ENCODE peak calls at places on chromosomes 5 and 9, in six cellular contexts. W, C, H, B, V and D are unnamed samples.
A peak's percentile ranks its signal among the peaks of the same experiment; 100 is the strongest.

GRCh38 chr9:126397056-126397455 is 70.4 kb downstream of the MVB12B start:
- DNase-seq in W (peak; percentile 66), C (no peak), H (no peak), B (no peak), V (no peak), D (no peak)

GRCh38 chr9:133738039-133738805 is at the start of gene SARDH:
- DNase-seq in W (peak; percentile 52), C (no peak), H (peak; percentile 59), B (peak; percentile 73), V (peak; percentile 79), D (peak; percentile 29)

GRCh38 chr9:136254381-136255165 is 9.0 kb upstream of the QSOX2 start:
- DNase-seq in W (no peak), C (no peak), H (no peak), B (no peak), V (no peak), D (no peak)

GRCh38 chr5:134140530-134141201 is 26.2 kb downstream of the TCF7 start:
- DNase-seq in W (peak; percentile 81), C (no peak), H (peak; percentile 51), B (peak; percentile 76), V (peak; percentile 67), D (peak; percentile 54)

GRCh38 chr5:121969660-121970295 is 8.0 kb downstream of the SRFBP1 start:
- DNase-seq in W (no peak), C (no peak), H (no peak), B (no peak), V (no peak), D (no peak)

GRCh38 chr5:132070460-132071337 is 2.9 kb upstream of the CSF2 start:
- DNase-seq in W (no peak), C (no peak), H (no peak), B (no peak), V (no peak), D (no peak)

GRCh38 chr5:93607367-93608258 is 24.6 kb downstream of the NR2F1 start:
- DNase-seq in W (no peak), C (no peak), H (no peak), B (no peak), V (no peak), D (no peak)

GRCh38 chr5:103434057-103434456 is 128.5 kb downstream of the NUDT12 start:
- DNase-seq in W (no peak), C (no peak), H (no peak), B (no peak), V (no peak), D (no peak)

DNA sequence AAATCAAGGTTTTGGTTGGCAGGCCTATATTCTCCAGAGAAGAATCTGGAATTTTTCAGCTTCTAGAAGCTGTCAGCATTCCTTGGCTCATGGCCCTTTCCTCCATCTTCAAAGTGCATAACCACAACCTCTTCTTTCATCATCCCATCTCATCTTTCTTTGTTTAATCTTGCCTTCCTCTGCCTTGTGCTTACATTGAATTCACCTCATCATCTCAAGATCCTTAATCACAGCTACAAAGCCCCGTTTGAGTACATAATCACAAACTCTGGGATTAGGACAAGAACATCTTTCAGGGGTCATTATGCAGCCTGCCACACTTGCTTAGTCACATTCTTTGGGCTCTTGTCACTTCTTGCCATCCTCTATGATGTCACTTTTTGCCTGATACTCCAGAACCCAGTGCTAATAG is 130.3 kb downstream of the FOXD1 start:
- DNase-seq in W (no peak), C (no peak), H (no peak), B (no peak), V (no peak), D (no peak)
- H3K4me1 ChIP-seq in W (no peaks in the 10 kb centered on the region), C (no peaks in the 10 kb centered on the region), H (peaks cover 2% of the 10 kb centered on the region), B (no peaks in the 10 kb centered on the region), V (no peaks in the 10 kb centered on the region), D (no peaks in the 10 kb centered on the region)

DNA sequence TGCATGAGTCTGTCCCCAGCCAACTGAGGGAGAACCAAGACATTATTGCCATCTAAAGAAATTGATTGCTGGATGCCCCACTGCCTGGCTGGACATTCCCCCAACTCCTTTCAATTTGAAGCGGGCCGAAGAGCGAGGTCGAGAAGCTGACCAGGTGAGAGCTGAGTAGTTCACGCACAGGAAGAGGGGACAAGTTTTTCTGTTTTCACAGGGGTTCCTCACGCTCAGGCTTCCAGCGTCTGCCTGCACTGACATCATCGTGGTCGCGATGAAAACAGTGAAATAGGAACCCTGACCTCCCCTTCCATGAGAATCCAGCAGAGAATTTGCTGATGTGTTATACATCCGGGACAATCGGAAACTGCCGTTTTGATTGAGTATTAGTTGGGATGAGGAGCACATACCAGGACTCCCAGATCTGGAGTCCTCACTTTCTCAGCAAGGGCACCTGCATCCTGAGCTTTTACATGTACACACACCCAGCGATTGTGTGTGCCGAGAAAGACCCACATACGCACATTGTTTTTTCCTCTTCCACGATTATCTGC is 3.1 kb upstream of the DMRT3 start:
- DNase-seq in W (no peak), C (no peak), H (no peak), B (no peak), V (no peak), D (no peak)
- H3K9me3 ChIP-seq in W (no peaks in the 10 kb centered on the region), C (no peaks in the 10 kb centered on the region), H (peaks cover 18% of the 10 kb centered on the region), B (no peaks in the 10 kb centered on the region), V (no peaks in the 10 kb centered on the region), D (no peaks in the 10 kb centered on the region)

DNA sequence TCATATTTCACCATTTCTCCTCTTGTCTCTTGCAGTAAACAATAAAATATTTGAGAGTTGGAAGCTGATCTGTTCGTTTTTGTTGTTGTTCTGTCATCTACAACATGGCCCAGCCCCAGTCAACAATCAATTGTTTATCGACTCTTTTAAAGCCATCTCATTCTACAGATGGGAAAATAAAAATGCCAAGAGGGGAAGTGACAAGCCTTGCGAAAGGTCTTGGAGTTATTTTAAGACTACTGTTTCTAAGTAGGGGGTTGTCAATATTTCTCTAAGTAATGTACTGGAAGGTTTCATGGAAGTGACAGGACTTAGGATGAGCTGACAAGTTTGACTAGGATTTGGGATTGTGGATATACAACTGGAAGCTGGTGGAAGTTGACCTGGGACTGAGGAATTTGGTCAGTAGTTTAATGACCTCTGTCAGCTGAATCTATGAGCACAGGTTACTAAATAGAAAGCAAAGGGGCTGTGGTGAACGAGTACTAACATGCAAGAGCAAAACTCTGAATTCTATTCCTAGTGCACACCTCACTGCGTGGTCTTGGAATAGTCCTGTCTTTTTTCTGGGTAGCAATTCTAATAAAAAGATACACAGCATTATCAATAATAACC is 57.5 kb upstream of the ADRB2 start:
- DNase-seq in W (no peak), C (no peak), H (no peak), B (no peak), V (no peak), D (no peak)
- H3K27me3 ChIP-seq in W (no peaks in the 10 kb centered on the region), C (no peaks in the 10 kb centered on the region), H (no peaks in the 10 kb centered on the region), B (no peaks in the 10 kb centered on the region), V (no peaks in the 10 kb centered on the region), D (no peaks in the 10 kb centered on the region)

GRCh38 chr5:143054480-143054941 is 284.3 kb downstream of the ARHGAP26 start:
- DNase-seq in W (peak; percentile 29), C (no peak), H (no peak), B (no peak), V (no peak), D (no peak)
- H3K4me1 ChIP-seq in W (peaks cover 12% of the 10 kb centered on the region), C (peaks cover 88% of the 10 kb centered on the region), H (peaks cover 2% of the 10 kb centered on the region), B (peaks cover 34% of the 10 kb centered on the region), V (peaks cover 28% of the 10 kb centered on the region), D (peaks cover 9% of the 10 kb centered on the region)

GRCh38 chr9:101408374-101409078 is 9.9 kb downstream of the ZNF189 start:
- DNase-seq in W (no peak), C (no peak), H (no peak), B (no peak), V (no peak), D (no peak)
- H3K9me3 ChIP-seq in W (peaks cover 93% of the 10 kb centered on the region), C (peaks cover 36% of the 10 kb centered on the region), H (peaks cover 84% of the 10 kb centered on the region), B (peaks cover 38% of the 10 kb centered on the region), V (peaks cover 79% of the 10 kb centered on the region), D (peaks cover 95% of the 10 kb centered on the region)

DNA sequence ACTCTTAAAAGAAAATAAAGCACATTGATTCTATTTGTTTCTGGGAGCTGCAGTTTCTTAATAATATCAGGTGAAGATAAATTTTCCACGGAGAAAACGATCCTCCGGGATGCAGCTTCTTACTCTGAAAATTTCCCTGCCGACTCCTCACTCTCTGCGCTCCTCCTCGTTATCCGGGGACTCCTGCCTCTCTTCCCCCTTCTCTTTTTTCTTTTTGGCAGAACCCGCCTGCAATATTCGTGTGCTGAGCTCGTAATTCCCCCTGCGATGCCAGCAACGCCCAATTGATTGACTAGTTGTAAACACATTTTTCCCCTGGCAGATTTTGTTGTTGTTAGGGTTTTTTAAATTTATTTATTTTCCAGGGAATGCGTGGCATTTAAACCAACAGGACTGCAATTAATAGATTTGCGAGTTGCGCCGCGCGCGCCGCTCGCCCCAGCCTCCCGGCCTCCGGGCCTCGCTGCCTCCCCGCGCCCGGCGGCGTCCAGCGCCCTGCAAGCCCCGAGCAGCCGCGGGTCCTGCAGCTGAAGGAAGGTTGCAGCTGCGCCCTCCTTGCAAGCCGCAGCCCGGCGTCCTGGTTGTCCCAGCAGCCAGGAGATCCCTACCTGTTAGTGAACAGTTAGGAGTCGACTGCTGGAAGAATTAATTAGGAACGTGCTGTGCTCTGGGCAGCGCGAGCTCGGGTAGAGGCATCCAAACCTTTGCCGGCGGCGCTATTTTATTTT is 2.2 kb downstream of the NTNG2 start:
- DNase-seq in W (no peak), C (no peak), H (no peak), B (no peak), V (no peak), D (no peak)
- H3K27me3 ChIP-seq in W (peaks cover 96% of the 10 kb centered on the region), C (peaks cover 72% of the 10 kb centered on the region), H (peaks cover 95% of the 10 kb centered on the region), B (peaks cover 99% of the 10 kb centered on the region), V (peaks cover 73% of the 10 kb centered on the region), D (peaks cover 54% of the 10 kb centered on the region)

DNA sequence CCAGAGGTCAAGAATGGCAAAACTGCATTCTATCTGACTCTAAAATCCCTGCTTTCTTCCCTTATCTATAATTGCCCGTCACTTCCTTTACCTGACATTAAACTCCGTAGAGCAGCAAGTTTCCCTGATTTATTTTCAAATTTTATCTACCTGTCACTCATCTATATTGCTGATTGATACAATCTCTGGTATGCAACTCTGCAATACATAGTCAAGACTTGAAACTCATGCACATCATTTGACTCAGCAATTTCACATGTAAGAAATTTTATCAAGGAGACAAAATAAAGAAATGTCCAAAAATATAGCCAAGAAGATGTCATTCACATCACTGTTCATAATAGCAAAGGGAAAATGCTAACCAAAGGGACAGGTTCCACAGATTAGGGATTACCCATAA is 39.5 kb downstream of the FBXW11 start:
- DNase-seq in W (no peak), C (no peak), H (no peak), B (no peak), V (no peak), D (no peak)
- H3K4me1 ChIP-seq in W (peaks cover 13% of the 10 kb centered on the region), C (peaks cover 43% of the 10 kb centered on the region), H (peaks cover 9% of the 10 kb centered on the region), B (peaks cover 78% of the 10 kb centered on the region), V (peaks cover 21% of the 10 kb centered on the region), D (peaks cover 5% of the 10 kb centered on the region)

GRCh38 chr9:138051586-138052321 is 174.2 kb downstream of the CACNA1B start:
- DNase-seq in W (no peak), C (no peak), H (no peak), B (peak; percentile 41), V (peak; percentile 51), D (no peak)

GRCh38 chr9:138052635-138053320 is 175.2 kb downstream of the CACNA1B start:
- DNase-seq in W (no peak), C (no peak), H (no peak), B (peak; percentile 38), V (peak; percentile 28), D (no peak)

GRCh38 chr9:138053321-138053868 is 175.8 kb downstream of the CACNA1B start:
- DNase-seq in W (no peak), C (no peak), H (no peak), B (no peak), V (peak; percentile 46), D (no peak)

GRCh38 chr9:138050472-138051330 is 173.1 kb downstream of the CACNA1B start:
- DNase-seq in W (no peak), C (no peak), H (no peak), B (peak; percentile 43), V (peak; percentile 44), D (no peak)

GRCh38 chr9:138052322-138052615 is 174.7 kb downstream of the CACNA1B start:
- DNase-seq in W (no peak), C (no peak), H (no peak), B (no peak), V (peak; percentile 36), D (no peak)
- H3K9me3 ChIP-seq in W (no peaks in the 10 kb centered on the region), C (no peaks in the 10 kb centered on the region), H (no peaks in the 10 kb centered on the region), B (no peaks in the 10 kb centered on the region), V (no peaks in the 10 kb centered on the region), D (no peaks in the 10 kb centered on the region)

GRCh38 chr9:14433293-14433818 is 119.4 kb upstream of the NFIB start:
- DNase-seq in W (no peak), C (no peak), H (no peak), B (no peak), V (no peak), D (no peak)
- H3K27me3 ChIP-seq in W (no peaks in the 10 kb centered on the region), C (no peaks in the 10 kb centered on the region), H (no peaks in the 10 kb centered on the region), B (no peaks in the 10 kb centered on the region), V (no peaks in the 10 kb centered on the region), D (no peaks in the 10 kb centered on the region)